ENCODE peak calls at places on chromosome 19, in five cellular contexts. V is psoas muscle, E is aorta, T is thoracic aorta, C is GM23338. N is an unnamed sample.

GRCh38 chr19:27794444-27795042 is 1418.4 kb downstream of the UQCRFS1 start:
- DNase-seq in V (no peak), E (peak; percentile 77), T (no peak), C (peak; percentile 69), N (no peak)

GRCh38 chr19:18420931-18421330 is 1.7 kb downstream of the SSBP4 start:
- DNase-seq in V (no peak), E (no peak), T (no peak), C (no peak), N (no peak)

GRCh38 chr19:48751835-48752510 is 468 bp downstream of the FUT1 start:
- DNase-seq in V (no peak), E (no peak), T (no peak), C (peak; percentile 60), N (no peak)

GRCh38 chr19:29831041-29831548 is 19.3 kb downstream of the CCNE1 start:
- DNase-seq in V (no peak), E (peak; percentile 31), T (no peak), C (no peak), N (peak; percentile 90)

GRCh38 chr19:15332311-15332996 is at the start of gene BRD4:
- DNase-seq in V (peak; percentile 74), E (peak; percentile 91), T (no peak), C (peak; percentile 81), N (peak; percentile 67)

GRCh38 chr19:34555447-34555846 is 73.9 kb downstream of the WTIP start:
- DNase-seq in V (no peak), E (no peak), T (no peak), C (peak; percentile 67), N (no peak)

GRCh38 chr19:54114340-54114826 is 1.1 kb downstream of the TFPT start:
- DNase-seq in V (no peak), E (peak; percentile 84), T (no peak), C (peak; percentile 64), N (peak; percentile 41)

GRCh38 chr19:40718774-40719391 is 2.0 kb downstream of the ITPKC start:
- DNase-seq in V (peak; percentile 75), E (peak; percentile 87), T (no peak), C (peak; percentile 54), N (no peak)

GRCh38 chr19:13441810-13442512 is 64.3 kb downstream of the CACNA1A start:
- DNase-seq in V (no peak), E (no peak), T (no peak), C (peak; percentile 94), N (peak; percentile 41)

GRCh38 chr19:4811328-4812131 is 20.0 kb downstream of the TICAM1 start:
- DNase-seq in V (peak; percentile 87), E (peak; percentile 96), T (peak; percentile 44), C (peak; percentile 75), N (peak; percentile 76)

GRCh38 chr19:49929121-49929610 is at the start of the genes ATF5 and NUP62:
- DNase-seq in V (peak; percentile 92), E (peak; percentile 98), T (peak; percentile 60), C (peak; percentile 85), N (peak; percentile 95)

GRCh38 chr19:49556412-49557398 is 23.7 kb downstream of the NOSIP start:
- DNase-seq in V (peak; percentile 28), E (no peak), T (no peak), C (peak; percentile 94), N (no peak)

GRCh38 chr19:2517881-2518601 is 42.1 kb downstream of the GADD45B start:
- DNase-seq in V (no peak), E (no peak), T (no peak), C (no peak), N (no peak)

GRCh38 chr19:35257113-35257461 is 8.3 kb downstream of the LSR start:
- DNase-seq in V (no peak), E (peak; percentile 57), T (no peak), C (no peak), N (no peak)

GRCh38 chr19:9431475-9431874 is 3.9 kb downstream of the ZNF266 start:
- DNase-seq in V (no peak), E (no peak), T (no peak), C (peak; percentile 77), N (no peak)

GRCh38 chr19:12985049-12985776 is 10.1 kb upstream of the NFIX start:
- DNase-seq in V (peak; percentile 84), E (no peak), T (no peak), C (no peak), N (no peak)

GRCh38 chr19:4197625-4198466 is 15.4 kb downstream of the ANKRD24 start:
- DNase-seq in V (no peak), E (no peak), T (no peak), C (peak; percentile 87), N (no peak)

GRCh38 chr19:18776736-18777135 is 14.4 kb downstream of the COMP start:
- DNase-seq in V (no peak), E (no peak), T (no peak), C (no peak), N (no peak)

GRCh38 chr19:28899703-28900102 is 313.2 kb downstream of the UQCRFS1 start:
- DNase-seq in V (no peak), E (no peak), T (no peak), C (no peak), N (no peak)

GRCh38 chr19:2365201-2365970 is 5.3 kb downstream of the TMPRSS9 start:
- DNase-seq in V (no peak), E (no peak), T (no peak), C (no peak), N (no peak)

GRCh38 chr19:57830071-57830602 is at the start of gene ZNF587B:
- DNase-seq in V (peak; percentile 60), E (peak; percentile 80), T (no peak), C (peak; percentile 99), N (no peak)

GRCh38 chr19:41442473-41443360 is at the start of gene ERICH4:
- DNase-seq in V (no peak), E (peak; percentile 55), T (no peak), C (no peak), N (no peak)

GRCh38 chr19:13430790-13431582 is 75.3 kb downstream of the CACNA1A start:
- DNase-seq in V (peak; percentile 33), E (peak; percentile 78), T (no peak), C (peak; percentile 87), N (peak; percentile 34)

GRCh38 chr19:20077791-20078463 is at the start of gene ZNF90:
- DNase-seq in V (peak; percentile 89), E (peak; percentile 95), T (peak; percentile 95), C (peak; percentile 100), N (peak; percentile 88)

GRCh38 chr19:22601906-22602630 is 32.1 kb upstream of the ZNF492 start:
- DNase-seq in V (no peak), E (no peak), T (no peak), C (no peak), N (no peak)

GRCh38 chr19:485583-486236 is 10.6 kb upstream of the MADCAM1 start:
- DNase-seq in V (no peak), E (no peak), T (no peak), C (no peak), N (no peak)
- H3K4me3 ChIP-seq in V (no peak overlapping the region), E (no peak overlapping the region), T (no peak overlapping the region), C (no peak overlapping the region), N (no peak overlapping the region)

DNA sequence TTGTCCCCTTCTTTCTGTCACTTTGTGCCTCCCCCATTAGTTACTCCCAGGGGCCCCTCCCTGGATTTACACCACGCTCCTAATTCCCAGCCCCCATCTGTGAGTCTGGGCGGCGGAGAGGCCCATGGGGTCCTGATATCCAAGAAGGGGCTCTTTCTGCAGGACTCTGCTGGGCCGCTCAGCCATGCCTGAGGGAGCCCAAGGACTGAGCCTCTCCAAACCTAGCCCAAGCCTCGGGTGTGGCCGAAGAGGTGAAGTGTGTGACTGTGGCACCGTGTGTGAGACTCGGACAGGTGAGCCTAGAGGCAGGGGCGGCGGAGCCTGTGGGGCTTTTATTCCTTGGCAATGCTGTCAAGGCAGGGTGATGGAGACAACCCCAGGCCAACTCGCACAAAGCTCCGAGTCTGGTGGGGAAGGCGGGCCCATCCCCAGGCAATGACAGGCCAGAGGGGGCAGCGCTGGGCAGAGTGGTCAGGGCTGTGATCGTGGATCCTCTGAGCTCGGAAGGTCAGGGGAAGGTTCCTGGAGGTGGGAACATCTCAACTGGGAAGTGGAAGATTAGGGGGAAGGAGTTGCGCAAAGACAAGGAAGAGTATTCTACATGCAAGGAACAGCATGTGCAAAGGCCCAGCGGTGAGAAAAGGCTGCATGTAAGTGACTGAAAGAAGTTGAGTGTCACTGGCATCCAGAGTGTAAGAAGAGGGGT is 1.6 kb downstream of the PLEKHG2 start:
- DNase-seq in V (no peak), E (peak; percentile 84), T (no peak), C (peak; percentile 49), N (no peak)
- H3K27ac ChIP-seq in V (peak overlapping the region; percentile 96), E (no peak overlapping the region), T (peak overlapping the region; percentile 93), C (peak overlapping the region; percentile 81), N (peak overlapping the region; percentile 90)

GRCh38 chr19:38304352-38304865 is 358 bp downstream of the C19orf33 start:
- DNase-seq in V (no peak), E (no peak), T (no peak), C (peak; percentile 52), N (no peak)
- H3K4me3 ChIP-seq in V (no peak overlapping the region), E (no peak overlapping the region), T (no peak overlapping the region), C (peak overlapping the region; percentile 87), N (no peak overlapping the region)

DNA sequence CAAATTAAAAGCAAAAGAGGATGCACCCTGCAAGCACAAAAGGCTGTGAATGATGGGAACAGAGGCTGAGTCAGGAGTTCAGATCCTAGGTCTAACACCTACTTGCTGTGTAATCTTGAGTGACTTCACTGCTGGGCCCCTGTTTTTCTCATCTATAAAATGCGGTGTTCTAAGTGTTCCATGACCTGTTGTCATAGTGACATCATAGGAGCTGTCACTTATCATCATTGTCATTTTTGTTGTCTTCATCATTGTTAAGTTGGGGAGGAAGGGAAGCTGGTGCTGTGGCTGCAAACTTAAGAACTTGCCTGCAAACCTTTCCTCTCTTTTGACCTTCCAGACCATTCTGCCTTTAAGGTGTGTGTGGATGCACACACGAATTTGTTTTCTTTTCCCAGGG is 20.6 kb downstream of the ACSBG2 start:
- DNase-seq in V (no peak), E (no peak), T (no peak), C (no peak), N (no peak)
- H3K27ac ChIP-seq in V (no peak overlapping the region), E (no peak overlapping the region), T (no peak overlapping the region), C (no peak overlapping the region), N (no peak overlapping the region)

GRCh38 chr19:33375156-33375744 is 1.7 kb downstream of the CEBPG start:
- DNase-seq in V (no peak), E (no peak), T (no peak), C (no peak), N (no peak)
- H3K4me3 ChIP-seq in V (peak overlapping the region; percentile 87), E (peak overlapping the region; percentile 87), T (peak overlapping the region; percentile 92), C (peak overlapping the region; percentile 85), N (peak overlapping the region; percentile 7)

GRCh38 chr19:8241646-8242045 is 32.5 kb downstream of the CERS4 start:
- DNase-seq in V (no peak), E (no peak), T (no peak), C (no peak), N (no peak)
- H3K27ac ChIP-seq in V (no peak overlapping the region), E (no peak overlapping the region), T (no peak overlapping the region), C (no peak overlapping the region), N (no peak overlapping the region)

GRCh38 chr19:53057904-53058579 is 13.5 kb downstream of the ERVV-2 start:
- DNase-seq in V (no peak), E (no peak), T (no peak), C (peak; percentile 97), N (no peak)
- H3K4me3 ChIP-seq in V (no peak overlapping the region), E (no peak overlapping the region), T (no peak overlapping the region), C (peak overlapping the region; percentile 51), N (no peak overlapping the region)